ENCODE peak calls at places on chromosomes 2 and 18, in four cellular contexts. B, V, L and P are unnamed samples.

GRCh38 chr2:130814931-130815680 is 21.6 kb upstream of the ARHGEF4 start:
- DNase-seq in B (no peak), V (no peak), L (no peak), P (no peak)

GRCh38 chr2:98508690-98509054 is 64.0 kb downstream of the INPP4A start:
- DNase-seq in B (no peak), L (no peak), V (no peak), P (peak; percentile 82)

GRCh38 chr2:199865905-199866304 is 14.9 kb upstream of the FTCDNL1 start:
- DNase-seq in B (no peak), L (no peak), V (no peak), P (no peak)

GRCh38 chr18:59870623-59871130 is 29.1 kb upstream of the PMAIP1 start:
- DNase-seq in B (no peak), L (no peak), V (no peak), P (no peak)

GRCh38 chr2:136098441-136098840 is 19.5 kb downstream of the CXCR4 start:
- DNase-seq in V (no peak), L (no peak), B (no peak), P (no peak)

GRCh38 chr2:148903946-148904345 is 28.9 kb downstream of the KIF5C start:
- DNase-seq in V (no peak), B (no peak), L (no peak), P (no peak)

GRCh38 chr18:48806551-48807261 is 144.1 kb downstream of the SMAD7 start:
- DNase-seq in V (no peak), L (no peak), B (no peak), P (peak; percentile 46)

GRCh38 chr2:101734511-101735165 is 37.1 kb downstream of the MAP4K4 start:
- DNase-seq in B (no peak), V (no peak), L (no peak), P (no peak)

GRCh38 chr18:56028514-56028913 is 440.5 kb upstream of the TCF4 start:
- DNase-seq in V (peak; percentile 8), L (no peak), B (no peak), P (no peak)

GRCh38 chr2:241003047-241003360 is 4.6 kb downstream of the SNED1 start:
- DNase-seq in B (no peak), L (no peak), V (no peak), P (no peak)

GRCh38 chr2:67694464-67694863 is 297.3 kb downstream of the ETAA1 start:
- DNase-seq in V (no peak), B (no peak), L (no peak), P (no peak)

GRCh38 chr2:120291464-120292311 is 39.0 kb downstream of the RALB start:
- DNase-seq in B (no peak), L (no peak), V (no peak), P (no peak)

GRCh38 chr2:37454851-37455762 is 110.7 kb downstream of the QPCT start:
- DNase-seq in L (no peak), V (no peak), B (no peak), P (peak; percentile 65)

GRCh38 chr2:193187816-193188215 is 993.1 kb upstream of the TMEFF2 start:
- DNase-seq in V (no peak), L (no peak), B (no peak), P (no peak)

GRCh38 chr2:9095690-9096089 is 92.2 kb upstream of the MBOAT2 start:
- DNase-seq in V (no peak), B (no peak), L (no peak), P (no peak)

GRCh38 chr2:10289891-10290290 is 12.8 kb upstream of the HPCAL1 start:
- DNase-seq in B (no peak), L (no peak), V (peak; percentile 37), P (no peak)

GRCh38 chr18:34729264-34729663 is 19.2 kb downstream of the DTNA start:
- DNase-seq in V (no peak), L (peak; percentile 14), B (no peak), P (no peak)

GRCh38 chr2:159936471-159936870 is 125.9 kb downstream of the PLA2R1 start:
- DNase-seq in B (no peak), L (no peak), V (no peak), P (no peak)

GRCh38 chr2:48572797-48573196 is 42.8 kb downstream of the STON1 start:
- DNase-seq in B (no peak), L (no peak), V (no peak), P (no peak)

GRCh38 chr2:47221956-47222355 is 66.8 kb upstream of the STPG4 start:
- DNase-seq in V (no peak), L (no peak), B (no peak), P (no peak)

GRCh38 chr2:160224060-160224459 is 24.0 kb upstream of the ITGB6 start:
- DNase-seq in V (peak; percentile 94), B (no peak), L (peak; percentile 63), P (no peak)

GRCh38 chr2:219019436-219019835 is 21.9 kb downstream of the CFAP65 start:
- DNase-seq in B (no peak), V (no peak), L (no peak), P (peak; percentile 30)

GRCh38 chr18:71784777-71785176 is 759.4 kb downstream of the CBLN2 start:
- DNase-seq in L (peak; percentile 5), B (no peak), V (no peak), P (no peak)
- TF ChIP-seq CTCF in L (no peak), B (no peak), V (no peak), P (no peak)

DNA sequence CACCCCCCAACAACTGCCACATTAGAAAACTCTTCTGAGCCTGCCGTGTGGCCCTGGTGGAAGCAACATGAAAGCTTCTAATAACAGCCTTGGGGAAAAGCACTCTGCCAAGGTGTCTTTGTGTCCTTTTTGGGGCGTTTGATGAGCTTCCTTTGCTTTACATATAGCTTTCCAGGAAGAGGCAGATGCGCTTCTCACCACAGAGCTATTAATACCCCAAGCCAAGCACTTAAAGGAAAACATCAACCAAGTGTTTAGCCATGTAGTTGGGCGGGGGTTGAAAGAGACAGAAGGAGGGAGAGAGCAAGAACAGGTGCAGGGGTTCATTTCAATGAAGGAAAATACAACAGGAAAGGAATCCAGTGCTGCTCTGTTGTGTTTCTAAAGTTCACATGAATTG is 176.1 kb downstream of the VAPA start:
- DNase-seq in B (no peak), V (no peak), L (no peak), P (no peak)
- TF ChIP-seq CTCF in B (no peak), V (no peak), L (no peak), P (no peak)

GRCh38 chr18:65725421-65726050 is 25.3 kb upstream of the CDH7 start:
- DNase-seq in L (no peak), V (no peak), B (no peak), P (no peak)
- TF ChIP-seq CTCF in L (no peak), V (no peak), B (no peak), P (no peak)

DNA sequence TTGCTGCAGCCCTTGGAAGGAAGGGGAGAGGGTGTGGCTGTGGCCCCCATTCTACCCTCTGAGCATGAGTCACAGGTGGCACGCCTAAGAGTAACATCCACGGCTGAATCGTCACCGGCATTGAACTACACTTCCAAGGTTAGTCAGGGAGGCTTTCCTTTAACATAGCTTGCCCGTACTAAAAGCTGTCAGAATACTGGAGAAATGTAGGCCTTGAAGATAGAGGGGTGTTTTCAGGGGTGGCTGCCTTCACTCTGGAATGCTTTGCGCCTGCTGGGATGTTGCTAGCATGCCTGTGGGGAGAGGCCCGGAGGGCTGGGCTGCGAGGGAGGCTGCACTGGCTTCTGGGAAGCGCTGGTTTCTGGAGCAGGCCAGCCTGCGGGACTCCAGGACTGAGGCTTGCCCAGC is 333.7 kb downstream of the AGAP1 start:
- DNase-seq in B (no peak), L (no peak), V (peak; percentile 54), P (no peak)
- TF ChIP-seq CTCF in B (no peak), L (no peak), V (no peak), P (no peak)

GRCh38 chr2:231933916-231934401 is 7.8 kb upstream of the NPPC start:
- DNase-seq in B (no peak), L (peak; percentile 7), V (no peak), P (peak; percentile 78)

GRCh38 chr2:231931481-231931915 is 5.3 kb upstream of the NPPC start:
- DNase-seq in L (no peak), V (peak; percentile 45), B (no peak), P (peak; percentile 89)

GRCh38 chr2:231934441-231935206 is 8.4 kb upstream of the NPPC start:
- DNase-seq in B (no peak), L (no peak), V (no peak), P (no peak)

GRCh38 chr2:231932711-231932970 is 6.4 kb upstream of the NPPC start:
- DNase-seq in L (no peak), B (no peak), V (no peak), P (no peak)

DNA sequence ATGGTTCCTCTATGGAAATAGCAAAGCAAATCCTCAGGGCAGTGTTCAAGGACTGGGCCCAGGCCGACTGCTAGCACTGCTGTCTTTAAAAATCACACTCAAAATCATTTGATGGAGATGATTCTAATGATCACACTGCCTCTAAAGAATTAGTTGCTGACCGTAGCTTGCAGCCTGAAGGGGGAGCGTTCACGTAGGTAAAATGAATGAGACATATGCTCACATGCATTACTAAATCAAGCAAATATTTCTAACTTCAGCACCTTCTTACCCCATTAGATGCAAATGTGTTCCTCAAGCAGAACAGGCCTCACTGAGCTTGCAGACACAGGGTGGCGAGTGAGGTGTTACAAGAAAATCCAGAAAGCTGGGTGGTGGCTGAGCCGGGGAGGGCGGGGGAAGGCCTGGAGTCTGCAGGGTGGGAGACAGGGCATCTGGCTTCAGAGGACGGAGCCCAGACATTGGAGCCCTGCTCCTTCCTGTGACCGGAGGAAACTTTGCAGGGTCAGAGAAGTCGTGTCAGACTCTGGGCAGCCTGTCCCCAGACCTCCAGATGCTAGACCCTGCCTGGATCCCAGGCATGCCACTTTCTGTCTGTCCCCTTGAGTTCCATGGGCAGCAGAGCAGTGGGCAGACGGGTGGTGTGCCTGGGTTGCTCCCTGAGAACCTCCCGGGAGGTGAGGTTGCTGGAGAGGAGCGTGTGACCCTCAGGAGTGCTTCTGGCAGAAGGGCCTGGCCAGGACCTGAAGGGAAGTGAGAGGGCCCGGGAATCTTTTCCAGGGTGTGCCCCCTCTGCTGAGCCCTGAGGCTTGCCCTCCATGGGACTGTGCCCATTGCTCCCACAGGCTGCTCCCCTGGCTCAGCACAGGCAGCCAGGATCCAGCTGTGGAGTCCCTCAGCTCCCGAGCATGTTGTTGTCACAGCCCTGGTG is 7.1 kb upstream of the NPPC start:
- DNase-seq in L (no peak), V (no peak), B (no peak), P (no peak)
- TF ChIP-seq CTCF in L (no peak), V (no peak), B (no peak), P (no peak)

DNA sequence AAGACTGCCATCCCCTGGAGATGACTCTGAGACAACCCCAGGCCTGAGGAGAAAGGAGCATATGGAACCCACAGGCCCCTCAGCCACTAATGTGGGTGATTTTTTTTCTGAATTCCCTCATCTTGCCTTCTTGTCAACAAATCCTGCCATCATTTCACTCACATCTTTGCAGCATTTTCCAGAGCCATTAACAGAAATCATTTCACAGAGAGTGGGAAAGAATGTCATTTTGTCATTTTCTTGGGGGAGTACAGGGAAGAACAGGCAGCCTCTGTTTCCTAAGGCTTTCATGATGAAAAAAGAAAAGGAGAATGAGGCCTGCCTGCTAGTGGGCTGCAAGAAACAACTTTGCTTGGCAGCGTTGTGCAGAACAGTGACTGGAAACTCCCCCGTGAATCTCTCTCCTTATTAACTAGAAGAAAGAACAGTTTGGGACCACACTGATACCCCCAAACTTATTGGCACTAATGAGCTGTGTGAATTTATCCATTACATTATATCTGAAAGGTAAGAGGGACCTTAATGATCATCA is 1464.6 kb upstream of the CELF4 start:
- DNase-seq in L (no peak), B (no peak), V (no peak), P (no peak)
- TF ChIP-seq CTCF in L (no peak), B (no peak), V (no peak), P (no peak)

GRCh38 chr2:39593439-39594393 is 72.0 kb upstream of the TMEM178A start:
- DNase-seq in V (peak; percentile 61), L (peak; percentile 34), B (peak; percentile 4), P (no peak)
- TF ChIP-seq CTCF in V (peak; percentile 79), L (no peak), B (peak; percentile 68), P (peak; percentile 56)

GRCh38 chr2:85243101-85244072 is 84.4 kb downstream of the TGOLN2 start:
- DNase-seq in B (no peak), V (no peak), L (peak; percentile 25), P (peak; percentile 76)
- TF ChIP-seq CTCF in B (peak; percentile 35), V (peak; percentile 18), L (no peak), P (peak; percentile 27)